ENCODE peak calls at places on chromosomes 13 and 19, in five cellular contexts. X, Z, P, S and R are unnamed samples.

GRCh38 chr19:29779921-29780320 is 31.9 kb upstream of the CCNE1 start:
- DNase-seq in Z (no peak), X (no peak), P (peak), S (no peak), R (no peak)

GRCh38 chr13:91375119-91375729 is 23.2 kb upstream of the GPC5 start:
- DNase-seq in P (peak), X (no peak), Z (no peak), S (peak), R (no peak)

GRCh38 chr13:64819081-64819480 is 2411.1 kb downstream of the PCDH9 start:
- DNase-seq in S (peak), Z (no peak), X (no peak), P (no peak), R (no peak)

GRCh38 chr19:728011-728410 is 19.3 kb downstream of the PALM start:
- DNase-seq in Z (no peak), P (no peak), S (no peak), X (no peak), R (no peak)

GRCh38 chr13:50664961-50665360 is 178.5 kb downstream of the DLEU7 start:
- DNase-seq in S (no peak), P (no peak), Z (no peak), X (no peak), R (no peak)

GRCh38 chr13:40982772-40983171 is 36.3 kb downstream of the ELF1 start:
- DNase-seq in S (peak), Z (no peak), X (no peak), P (peak), R (peak)

GRCh38 chr13:98315466-98315865 is 138.4 kb upstream of the RNF113B start:
- DNase-seq in X (peak), P (no peak), S (peak), Z (no peak), R (no peak)

GRCh38 chr19:15469513-15470297 is 5.4 kb upstream of the RASAL3 start:
- DNase-seq in P (no peak), X (no peak), S (no peak), Z (no peak), R (peak)

GRCh38 chr13:97932006-97932405 is 21.5 kb upstream of the IPO5 start:
- DNase-seq in X (no peak), Z (no peak), P (no peak), S (no peak), R (no peak)

GRCh38 chr13:114110091-114110829 is 22.2 kb downstream of the RASA3 start:
- DNase-seq in X (no peak), Z (peak), P (peak), S (peak), R (peak)

GRCh38 chr13:47934371-47934770 is 66.7 kb downstream of the SUCLA2 start:
- DNase-seq in P (no peak), Z (no peak), S (peak), X (no peak), R (no peak)

GRCh38 chr19:31312004-31312403 is 37.2 kb downstream of the TSHZ3 start:
- DNase-seq in P (peak), X (no peak), S (peak), Z (no peak), R (no peak)

GRCh38 chr19:44776402-44777096 is 1.1 kb upstream of the CBLC start:
- DNase-seq in X (no peak), Z (peak), P (no peak), S (no peak), R (no peak)

GRCh38 chr13:114244637-114245036 is 9.9 kb downstream of the CDC16 start:
- DNase-seq in S (no peak), P (no peak), X (no peak), Z (no peak), R (no peak)

GRCh38 chr13:49218493-49219051 is 1.6 kb upstream of the MLNR start:
- DNase-seq in X (no peak), S (peak), P (no peak), Z (no peak), R (no peak)

GRCh38 chr19:38478273-38478971 is 44.9 kb downstream of the RYR1 start:
- DNase-seq in S (peak), X (no peak), Z (no peak), P (peak), R (no peak)

DNA sequence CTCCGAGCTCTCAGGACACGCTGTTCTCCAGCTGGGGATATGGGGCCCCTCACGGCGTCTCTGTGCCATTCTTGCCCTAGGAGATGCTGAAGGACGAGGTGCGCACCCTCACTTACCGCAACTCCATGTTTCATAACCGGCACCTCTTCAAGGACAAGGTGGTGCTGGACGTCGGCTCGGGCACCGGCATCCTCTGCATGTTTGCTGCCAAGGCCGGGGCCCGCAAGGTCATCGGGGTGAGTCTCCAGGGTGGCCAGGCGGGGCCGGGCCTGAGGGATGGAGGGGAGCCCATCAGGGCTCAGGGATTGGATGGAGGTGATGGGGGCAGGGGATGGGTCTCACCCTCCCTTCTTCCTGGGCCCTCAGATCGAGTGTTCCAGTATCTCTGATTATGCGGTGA is 4.8 kb downstream of the PRMT1 start:
- DNase-seq in X (no peak), P (no peak), S (no peak), Z (no peak), R (no peak)
- H3K4me3 ChIP-seq in X (no peak), P (no peak), S (no peak), Z (no peak), R (no peak)

DNA sequence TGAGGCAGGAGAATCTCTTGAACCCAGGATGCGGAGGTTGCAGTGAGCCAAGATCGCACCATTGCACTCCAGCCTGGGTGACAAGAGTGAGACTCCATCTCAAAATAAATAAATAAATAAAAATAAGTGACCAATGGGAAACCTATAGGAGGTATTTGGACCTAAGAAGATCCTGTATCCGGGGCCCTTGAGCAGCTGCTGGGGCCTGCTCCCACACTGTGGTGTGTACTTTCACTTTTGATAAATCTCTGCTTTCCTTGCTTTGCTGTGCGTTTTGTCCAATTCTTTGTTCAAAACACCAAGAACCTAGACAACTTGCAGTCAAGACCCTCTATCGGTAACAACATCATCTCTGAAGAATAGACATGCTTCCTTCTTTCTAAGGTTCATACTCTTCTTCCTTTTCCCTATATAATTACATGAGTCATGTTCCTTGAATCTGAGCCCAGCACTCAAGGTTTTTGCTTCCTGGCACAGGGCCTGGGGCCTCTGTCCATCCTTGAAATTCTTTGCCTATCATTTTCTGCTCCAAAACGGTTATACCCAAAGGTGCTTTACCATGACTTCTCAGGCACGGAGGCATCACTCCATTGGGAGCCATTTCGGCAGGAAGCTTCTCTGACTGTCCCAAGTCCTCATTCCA is 14.2 kb upstream of the PNMA8C start:
- DNase-seq in Z (peak), X (no peak), S (peak), P (no peak), R (no peak)
- H3K4me3 ChIP-seq in Z (no peak), X (no peak), S (no peak), P (no peak), R (no peak)

GRCh38 chr13:30738526-30738925 is 3.2 kb downstream of the ALOX5AP start:
- DNase-seq in X (no peak), S (no peak), P (peak), Z (no peak), R (no peak)
- H3K4me3 ChIP-seq in X (no peak), S (no peak), P (no peak), Z (no peak), R (no peak)

DNA sequence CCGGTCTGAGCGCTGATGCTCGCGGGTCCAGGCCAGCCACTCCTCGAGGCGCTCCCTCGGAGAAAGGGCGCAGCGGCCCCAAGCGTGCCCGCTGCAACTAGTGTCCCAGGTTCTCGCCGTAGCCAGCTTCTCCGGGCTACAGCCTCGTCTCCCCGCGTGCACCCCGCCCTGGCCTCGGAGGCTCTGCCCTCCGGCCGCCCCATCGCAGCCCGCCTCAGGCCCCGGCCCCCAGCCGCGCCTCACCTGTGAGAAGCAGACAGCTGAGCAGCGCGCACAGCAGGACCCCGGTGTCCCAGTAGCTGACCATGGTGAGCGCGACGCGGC is 429 bp downstream of the FLT1 start:
- DNase-seq in Z (no peak), S (no peak), X (no peak), P (peak), R (no peak)
- H3K4me3 ChIP-seq in Z (peak), S (peak), X (peak), P (peak), R (peak)

GRCh38 chr19:33375760-33376159 is 2.3 kb downstream of the CEBPG start:
- DNase-seq in S (peak), P (no peak), X (no peak), Z (no peak), R (no peak)
- H3K4me3 ChIP-seq in S (no peak), P (peak), X (no peak), Z (no peak), R (no peak)

DNA sequence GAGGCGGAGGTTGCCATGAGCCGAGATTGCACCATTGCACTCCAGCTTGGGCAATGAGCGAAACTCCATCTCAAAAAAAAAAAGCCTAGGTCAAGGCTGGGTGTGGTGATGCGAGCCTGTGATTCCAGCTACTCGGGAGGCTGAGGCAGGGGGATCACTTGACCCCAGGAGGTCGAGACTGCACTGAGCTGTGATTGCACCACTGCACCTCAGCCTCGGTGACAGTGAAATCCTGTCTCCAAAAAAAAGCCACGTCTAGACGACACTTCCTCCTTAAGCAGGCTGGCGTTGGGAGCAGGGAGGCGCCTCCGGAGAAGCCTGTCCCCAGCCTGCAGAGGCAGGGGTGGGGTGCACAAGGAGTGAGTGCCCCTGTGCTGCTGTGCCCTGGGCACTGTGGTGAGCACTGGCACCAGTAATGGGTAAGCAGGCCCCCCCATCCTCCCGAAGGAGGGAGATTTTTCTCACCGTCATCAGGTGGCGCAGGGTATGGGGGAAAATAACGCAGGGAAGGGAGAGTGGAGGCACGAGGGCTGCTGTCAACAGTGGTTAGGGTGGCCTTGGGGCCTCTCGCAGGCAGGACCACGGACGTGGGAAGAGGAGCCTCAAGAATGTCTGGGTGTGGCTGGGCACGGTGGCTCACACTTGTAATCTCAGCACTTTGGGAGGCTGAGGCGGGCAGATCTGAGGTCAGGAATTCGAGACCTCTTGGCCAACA is 701 bp downstream of the P2RY11 start:
- DNase-seq in P (peak), X (no peak), S (peak), Z (no peak), R (peak)
- H3K4me3 ChIP-seq in P (no peak), X (no peak), S (no peak), Z (no peak), R (peak)

DNA sequence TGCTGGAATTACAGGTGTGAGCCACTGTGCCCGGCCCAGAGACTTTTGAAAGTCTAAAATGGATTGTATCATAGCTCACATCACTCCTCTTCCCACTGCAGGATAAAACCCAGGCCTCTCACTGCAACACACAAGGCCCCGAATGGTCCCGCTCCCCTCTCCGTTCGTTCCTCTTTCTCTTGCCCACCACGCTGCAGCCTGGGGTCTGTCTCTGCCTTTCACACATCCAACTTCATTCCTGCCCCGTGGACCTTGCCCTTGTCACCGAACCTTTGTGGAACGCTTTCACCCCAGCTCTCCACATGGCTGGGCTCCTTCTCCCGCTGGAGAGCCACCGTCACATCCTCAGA is 42.6 kb downstream of the NFIC start:
- DNase-seq in S (no peak), P (no peak), X (no peak), Z (no peak), R (no peak)
- H3K4me3 ChIP-seq in S (no peak), P (no peak), X (no peak), Z (no peak), R (no peak)